ENCODE peak calls at places on chromosomes 7 and 10, in nine cellular contexts. One of them, this sample, is unnamed.

GRCh38 chr7:20795881-20796280 is 9.2 kb upstream of the SP8 start:
- DNase-seq in stimulated activated CD8-positive, alpha-beta memory T cell treated with anti-CD3 and anti-CD28 coated beads, Interleukin-7, amount 100 ng/mL, for 24 hours: no peak
- DNase-seq in T-helper 9 cell: no peak
- DNase-seq in cardiac septum: no peak
- DNase-seq in Calu3: no peak
- DNase-seq in ovary: no peak
- DNase-seq in NCI-H69: peak; percentile 67
- DNase-seq in LoVo: no peak
- DNase-seq in stimulated activated CD4-positive, alpha-beta T cell treated with anti-CD3 and anti-CD28 coated beads, Interleukin-4, amount 100 ng/mL, for 4 hours: no peak
- DNase-seq in this sample: no peak

GRCh38 chr7:142405122-142405765 is 147.4 kb upstream of the PRSS58 start:
- DNase-seq in stimulated activated CD8-positive, alpha-beta memory T cell treated with anti-CD3 and anti-CD28 coated beads, Interleukin-7, amount 100 ng/mL, for 24 hours: no peak
- DNase-seq in T-helper 9 cell: no peak
- DNase-seq in cardiac septum: no peak
- DNase-seq in Calu3: no peak
- DNase-seq in ovary: no peak
- DNase-seq in NCI-H69: no peak
- DNase-seq in LoVo: no peak
- DNase-seq in stimulated activated CD4-positive, alpha-beta T cell treated with anti-CD3 and anti-CD28 coated beads, Interleukin-4, amount 100 ng/mL, for 4 hours: no peak
- DNase-seq in this sample: no peak

GRCh38 chr7:153354071-153354470 is 594.5 kb downstream of the ACTR3B start:
- DNase-seq in stimulated activated CD8-positive, alpha-beta memory T cell treated with anti-CD3 and anti-CD28 coated beads, Interleukin-7, amount 100 ng/mL, for 24 hours: no peak
- DNase-seq in T-helper 9 cell: no peak
- DNase-seq in cardiac septum: no peak
- DNase-seq in Calu3: no peak
- DNase-seq in ovary: no peak
- DNase-seq in NCI-H69: no peak
- DNase-seq in LoVo: no peak
- DNase-seq in stimulated activated CD4-positive, alpha-beta T cell treated with anti-CD3 and anti-CD28 coated beads, Interleukin-4, amount 100 ng/mL, for 4 hours: no peak
- DNase-seq in this sample: no peak

GRCh38 chr7:23594879-23595604 is 2.1 kb upstream of the CCDC126 start:
- DNase-seq in stimulated activated CD8-positive, alpha-beta memory T cell treated with anti-CD3 and anti-CD28 coated beads, Interleukin-7, amount 100 ng/mL, for 24 hours: no peak
- DNase-seq in T-helper 9 cell: no peak
- DNase-seq in cardiac septum: no peak
- DNase-seq in Calu3: peak; percentile 24
- DNase-seq in ovary: no peak
- DNase-seq in NCI-H69: peak; percentile 33
- DNase-seq in LoVo: no peak
- DNase-seq in stimulated activated CD4-positive, alpha-beta T cell treated with anti-CD3 and anti-CD28 coated beads, Interleukin-4, amount 100 ng/mL, for 4 hours: no peak
- DNase-seq in this sample: peak; percentile 72

GRCh38 chr10:45580781-45581496 is 91.6 kb downstream of the ZFAND4 start:
- DNase-seq in stimulated activated CD8-positive, alpha-beta memory T cell treated with anti-CD3 and anti-CD28 coated beads, Interleukin-7, amount 100 ng/mL, for 24 hours: no peak
- DNase-seq in T-helper 9 cell: no peak
- DNase-seq in cardiac septum: no peak
- DNase-seq in Calu3: peak; percentile 4
- DNase-seq in ovary: no peak
- DNase-seq in NCI-H69: no peak
- DNase-seq in LoVo: no peak
- DNase-seq in stimulated activated CD4-positive, alpha-beta T cell treated with anti-CD3 and anti-CD28 coated beads, Interleukin-4, amount 100 ng/mL, for 4 hours: no peak
- DNase-seq in this sample: no peak

GRCh38 chr7:151454306-151454705 is 14.4 kb upstream of the CRYGN start:
- DNase-seq in stimulated activated CD8-positive, alpha-beta memory T cell treated with anti-CD3 and anti-CD28 coated beads, Interleukin-7, amount 100 ng/mL, for 24 hours: no peak
- DNase-seq in T-helper 9 cell: no peak
- DNase-seq in cardiac septum: peak; percentile 66
- DNase-seq in Calu3: no peak
- DNase-seq in ovary: no peak
- DNase-seq in NCI-H69: no peak
- DNase-seq in LoVo: no peak
- DNase-seq in stimulated activated CD4-positive, alpha-beta T cell treated with anti-CD3 and anti-CD28 coated beads, Interleukin-4, amount 100 ng/mL, for 4 hours: no peak
- DNase-seq in this sample: no peak

GRCh38 chr10:2146079-2146478 is 408.8 kb upstream of the ADARB2 start:
- DNase-seq in stimulated activated CD8-positive, alpha-beta memory T cell treated with anti-CD3 and anti-CD28 coated beads, Interleukin-7, amount 100 ng/mL, for 24 hours: no peak
- DNase-seq in T-helper 9 cell: no peak
- DNase-seq in cardiac septum: no peak
- DNase-seq in Calu3: no peak
- DNase-seq in ovary: no peak
- DNase-seq in NCI-H69: no peak
- DNase-seq in LoVo: no peak
- DNase-seq in stimulated activated CD4-positive, alpha-beta T cell treated with anti-CD3 and anti-CD28 coated beads, Interleukin-4, amount 100 ng/mL, for 4 hours: no peak
- DNase-seq in this sample: no peak

GRCh38 chr10:75424553-75424952 is 6.9 kb upstream of the LRMDA start:
- DNase-seq in stimulated activated CD8-positive, alpha-beta memory T cell treated with anti-CD3 and anti-CD28 coated beads, Interleukin-7, amount 100 ng/mL, for 24 hours: no peak
- DNase-seq in T-helper 9 cell: no peak
- DNase-seq in cardiac septum: no peak
- DNase-seq in Calu3: no peak
- DNase-seq in ovary: no peak
- DNase-seq in NCI-H69: no peak
- DNase-seq in LoVo: no peak
- DNase-seq in stimulated activated CD4-positive, alpha-beta T cell treated with anti-CD3 and anti-CD28 coated beads, Interleukin-4, amount 100 ng/mL, for 4 hours: no peak
- DNase-seq in this sample: no peak

GRCh38 chr7:20786779-20787651 is at the start of gene SP8:
- DNase-seq in stimulated activated CD8-positive, alpha-beta memory T cell treated with anti-CD3 and anti-CD28 coated beads, Interleukin-7, amount 100 ng/mL, for 24 hours: no peak
- DNase-seq in T-helper 9 cell: no peak
- DNase-seq in cardiac septum: no peak
- DNase-seq in Calu3: peak; percentile 59
- DNase-seq in ovary: no peak
- DNase-seq in NCI-H69: peak; percentile 99
- DNase-seq in LoVo: peak; percentile 90
- DNase-seq in stimulated activated CD4-positive, alpha-beta T cell treated with anti-CD3 and anti-CD28 coated beads, Interleukin-4, amount 100 ng/mL, for 4 hours: no peak
- DNase-seq in this sample: peak; percentile 75

GRCh38 chr10:28841625-28842024 is 164.3 kb downstream of the BAMBI start:
- DNase-seq in stimulated activated CD8-positive, alpha-beta memory T cell treated with anti-CD3 and anti-CD28 coated beads, Interleukin-7, amount 100 ng/mL, for 24 hours: no peak
- DNase-seq in T-helper 9 cell: no peak
- DNase-seq in cardiac septum: no peak
- DNase-seq in Calu3: no peak
- DNase-seq in ovary: no peak
- DNase-seq in NCI-H69: peak; percentile 19
- DNase-seq in LoVo: no peak
- DNase-seq in stimulated activated CD4-positive, alpha-beta T cell treated with anti-CD3 and anti-CD28 coated beads, Interleukin-4, amount 100 ng/mL, for 4 hours: no peak
- DNase-seq in this sample: no peak

GRCh38 chr7:92682324-92682723 is 92.1 kb upstream of the FAM133B start:
- DNase-seq in stimulated activated CD8-positive, alpha-beta memory T cell treated with anti-CD3 and anti-CD28 coated beads, Interleukin-7, amount 100 ng/mL, for 24 hours: no peak
- DNase-seq in T-helper 9 cell: no peak
- DNase-seq in cardiac septum: no peak
- DNase-seq in Calu3: no peak
- DNase-seq in ovary: no peak
- DNase-seq in NCI-H69: no peak
- DNase-seq in LoVo: no peak
- DNase-seq in stimulated activated CD4-positive, alpha-beta T cell treated with anti-CD3 and anti-CD28 coated beads, Interleukin-4, amount 100 ng/mL, for 4 hours: no peak
- DNase-seq in this sample: no peak

GRCh38 chr7:74655785-74656420 is 1.6 kb upstream of the GTF2I start:
- DNase-seq in stimulated activated CD8-positive, alpha-beta memory T cell treated with anti-CD3 and anti-CD28 coated beads, Interleukin-7, amount 100 ng/mL, for 24 hours: no peak
- DNase-seq in T-helper 9 cell: no peak
- DNase-seq in cardiac septum: no peak
- DNase-seq in Calu3: no peak
- DNase-seq in ovary: no peak
- DNase-seq in NCI-H69: peak; percentile 59
- DNase-seq in LoVo: no peak
- DNase-seq in stimulated activated CD4-positive, alpha-beta T cell treated with anti-CD3 and anti-CD28 coated beads, Interleukin-4, amount 100 ng/mL, for 4 hours: no peak
- DNase-seq in this sample: no peak

GRCh38 chr7:155753446-155753965 is 58.8 kb downstream of the SHH start:
- DNase-seq in stimulated activated CD8-positive, alpha-beta memory T cell treated with anti-CD3 and anti-CD28 coated beads, Interleukin-7, amount 100 ng/mL, for 24 hours: no peak
- DNase-seq in T-helper 9 cell: no peak
- DNase-seq in cardiac septum: no peak
- DNase-seq in Calu3: no peak
- DNase-seq in ovary: no peak
- DNase-seq in NCI-H69: peak; percentile 36
- DNase-seq in LoVo: no peak
- DNase-seq in stimulated activated CD4-positive, alpha-beta T cell treated with anti-CD3 and anti-CD28 coated beads, Interleukin-4, amount 100 ng/mL, for 4 hours: no peak
- DNase-seq in this sample: no peak

GRCh38 chr10:4733843-4734224 is 92.2 kb upstream of the AKR1E2 start:
- DNase-seq in stimulated activated CD8-positive, alpha-beta memory T cell treated with anti-CD3 and anti-CD28 coated beads, Interleukin-7, amount 100 ng/mL, for 24 hours: no peak
- DNase-seq in T-helper 9 cell: no peak
- DNase-seq in cardiac septum: no peak
- DNase-seq in Calu3: peak; percentile 32
- DNase-seq in ovary: no peak
- DNase-seq in NCI-H69: no peak
- DNase-seq in LoVo: no peak
- DNase-seq in stimulated activated CD4-positive, alpha-beta T cell treated with anti-CD3 and anti-CD28 coated beads, Interleukin-4, amount 100 ng/mL, for 4 hours: no peak
- DNase-seq in this sample: no peak

GRCh38 chr10:86233131-86233530 is 133.5 kb downstream of the GRID1 start:
- DNase-seq in stimulated activated CD8-positive, alpha-beta memory T cell treated with anti-CD3 and anti-CD28 coated beads, Interleukin-7, amount 100 ng/mL, for 24 hours: no peak
- DNase-seq in T-helper 9 cell: no peak
- DNase-seq in cardiac septum: no peak
- DNase-seq in Calu3: no peak
- DNase-seq in ovary: no peak
- DNase-seq in NCI-H69: no peak
- DNase-seq in LoVo: no peak
- DNase-seq in stimulated activated CD4-positive, alpha-beta T cell treated with anti-CD3 and anti-CD28 coated beads, Interleukin-4, amount 100 ng/mL, for 4 hours: no peak
- DNase-seq in this sample: no peak

GRCh38 chr10:95480102-95480900 is 80.9 kb downstream of the SORBS1 start:
- DNase-seq in stimulated activated CD8-positive, alpha-beta memory T cell treated with anti-CD3 and anti-CD28 coated beads, Interleukin-7, amount 100 ng/mL, for 24 hours: no peak
- DNase-seq in T-helper 9 cell: no peak
- DNase-seq in cardiac septum: no peak
- DNase-seq in Calu3: no peak
- DNase-seq in ovary: no peak
- DNase-seq in NCI-H69: peak; percentile 5
- DNase-seq in LoVo: no peak
- DNase-seq in stimulated activated CD4-positive, alpha-beta T cell treated with anti-CD3 and anti-CD28 coated beads, Interleukin-4, amount 100 ng/mL, for 4 hours: no peak
- DNase-seq in this sample: no peak

GRCh38 chr7:15544050-15544449 is 17.8 kb downstream of the AGMO start:
- DNase-seq in stimulated activated CD8-positive, alpha-beta memory T cell treated with anti-CD3 and anti-CD28 coated beads, Interleukin-7, amount 100 ng/mL, for 24 hours: no peak
- DNase-seq in T-helper 9 cell: no peak
- DNase-seq in cardiac septum: no peak
- DNase-seq in Calu3: no peak
- DNase-seq in ovary: no peak
- DNase-seq in NCI-H69: no peak
- DNase-seq in LoVo: no peak
- DNase-seq in stimulated activated CD4-positive, alpha-beta T cell treated with anti-CD3 and anti-CD28 coated beads, Interleukin-4, amount 100 ng/mL, for 4 hours: no peak
- DNase-seq in this sample: no peak

GRCh38 chr10:132446661-132447445 is 49.9 kb downstream of the PWWP2B start:
- DNase-seq in stimulated activated CD8-positive, alpha-beta memory T cell treated with anti-CD3 and anti-CD28 coated beads, Interleukin-7, amount 100 ng/mL, for 24 hours: no peak
- DNase-seq in T-helper 9 cell: peak; percentile 49
- DNase-seq in cardiac septum: no peak
- DNase-seq in Calu3: peak; percentile 80
- DNase-seq in ovary: no peak
- DNase-seq in NCI-H69: peak; percentile 87
- DNase-seq in LoVo: peak; percentile 50
- DNase-seq in stimulated activated CD4-positive, alpha-beta T cell treated with anti-CD3 and anti-CD28 coated beads, Interleukin-4, amount 100 ng/mL, for 4 hours: peak; percentile 63
- DNase-seq in this sample: peak; percentile 87

GRCh38 chr7:4661871-4662270 is 20.2 kb upstream of the FOXK1 start:
- DNase-seq in stimulated activated CD8-positive, alpha-beta memory T cell treated with anti-CD3 and anti-CD28 coated beads, Interleukin-7, amount 100 ng/mL, for 24 hours: no peak
- DNase-seq in T-helper 9 cell: no peak
- DNase-seq in cardiac septum: no peak
- DNase-seq in Calu3: no peak
- DNase-seq in ovary: no peak
- DNase-seq in NCI-H69: no peak
- DNase-seq in LoVo: no peak
- DNase-seq in stimulated activated CD4-positive, alpha-beta T cell treated with anti-CD3 and anti-CD28 coated beads, Interleukin-4, amount 100 ng/mL, for 4 hours: no peak
- DNase-seq in this sample: no peak

GRCh38 chr7:82985144-82985802 is 177.4 kb downstream of the PCLO start:
- DNase-seq in stimulated activated CD8-positive, alpha-beta memory T cell treated with anti-CD3 and anti-CD28 coated beads, Interleukin-7, amount 100 ng/mL, for 24 hours: no peak
- DNase-seq in T-helper 9 cell: no peak
- DNase-seq in cardiac septum: no peak
- DNase-seq in Calu3: no peak
- DNase-seq in ovary: no peak
- DNase-seq in NCI-H69: peak; percentile 91
- DNase-seq in LoVo: no peak
- DNase-seq in stimulated activated CD4-positive, alpha-beta T cell treated with anti-CD3 and anti-CD28 coated beads, Interleukin-4, amount 100 ng/mL, for 4 hours: no peak
- DNase-seq in this sample: no peak

GRCh38 chr10:90289037-90289436 is 568.8 kb downstream of the HTR7 start:
- DNase-seq in stimulated activated CD8-positive, alpha-beta memory T cell treated with anti-CD3 and anti-CD28 coated beads, Interleukin-7, amount 100 ng/mL, for 24 hours: no peak
- DNase-seq in T-helper 9 cell: no peak
- DNase-seq in cardiac septum: no peak
- DNase-seq in Calu3: no peak
- DNase-seq in ovary: no peak
- DNase-seq in NCI-H69: no peak
- DNase-seq in LoVo: no peak
- DNase-seq in stimulated activated CD4-positive, alpha-beta T cell treated with anti-CD3 and anti-CD28 coated beads, Interleukin-4, amount 100 ng/mL, for 4 hours: no peak
- DNase-seq in this sample: no peak

GRCh38 chr7:105429746-105430612 is 41.3 kb upstream of the SRPK2 start:
- DNase-seq in stimulated activated CD8-positive, alpha-beta memory T cell treated with anti-CD3 and anti-CD28 coated beads, Interleukin-7, amount 100 ng/mL, for 24 hours: no peak
- DNase-seq in T-helper 9 cell: peak; percentile 32
- DNase-seq in cardiac septum: no peak
- DNase-seq in Calu3: peak; percentile 50
- DNase-seq in ovary: no peak
- DNase-seq in NCI-H69: peak; percentile 84
- DNase-seq in LoVo: peak; percentile 68
- DNase-seq in stimulated activated CD4-positive, alpha-beta T cell treated with anti-CD3 and anti-CD28 coated beads, Interleukin-4, amount 100 ng/mL, for 4 hours: peak; percentile 20
- DNase-seq in this sample: peak; percentile 88

GRCh38 chr7:96276019-96276418 is 45.9 kb downstream of the SLC25A13 start:
- DNase-seq in stimulated activated CD8-positive, alpha-beta memory T cell treated with anti-CD3 and anti-CD28 coated beads, Interleukin-7, amount 100 ng/mL, for 24 hours: no peak
- DNase-seq in T-helper 9 cell: no peak
- DNase-seq in cardiac septum: no peak
- DNase-seq in Calu3: no peak
- DNase-seq in ovary: no peak
- DNase-seq in NCI-H69: no peak
- DNase-seq in LoVo: no peak
- DNase-seq in stimulated activated CD4-positive, alpha-beta T cell treated with anti-CD3 and anti-CD28 coated beads, Interleukin-4, amount 100 ng/mL, for 4 hours: no peak
- DNase-seq in this sample: no peak

This sample was measured in SW480.